ENCODE peak calls at places on chromosome 5, in six cellular contexts. One of them, this sample, is unnamed.

GRCh38 chr5:137252513-137252912 is 246.6 kb downstream of the SPOCK1 start:
- DNase-seq in NCI-H510A: no peak
- DNase-seq in IMR-90: peak; percentile 56
- DNase-seq in progenitor cell of endocrine pancreas: no peak
- DNase-seq in activated CD8-positive, alpha-beta memory T cell treated with anti-CD3 and anti-CD28 coated beads, Interleukin-2, amount 50 U/mL, for 48 hours: no peak
- DNase-seq in RCC 7860: no peak
- DNase-seq in this sample: no peak

GRCh38 chr5:61357745-61358144 is 25.7 kb downstream of the ZSWIM6 start:
- DNase-seq in NCI-H510A: no peak
- DNase-seq in IMR-90: no peak
- DNase-seq in progenitor cell of endocrine pancreas: no peak
- DNase-seq in activated CD8-positive, alpha-beta memory T cell treated with anti-CD3 and anti-CD28 coated beads, Interleukin-2, amount 50 U/mL, for 48 hours: no peak
- DNase-seq in RCC 7860: no peak
- DNase-seq in this sample: no peak

GRCh38 chr5:32326216-32326772 is 13.6 kb upstream of the MTMR12 start:
- DNase-seq in NCI-H510A: no peak
- DNase-seq in IMR-90: peak; percentile 68
- DNase-seq in progenitor cell of endocrine pancreas: no peak
- DNase-seq in activated CD8-positive, alpha-beta memory T cell treated with anti-CD3 and anti-CD28 coated beads, Interleukin-2, amount 50 U/mL, for 48 hours: no peak
- DNase-seq in RCC 7860: peak; percentile 70
- DNase-seq in this sample: no peak

GRCh38 chr5:38651806-38652205 is 95.4 kb upstream of the LIFR start:
- DNase-seq in NCI-H510A: no peak
- DNase-seq in IMR-90: no peak
- DNase-seq in progenitor cell of endocrine pancreas: no peak
- DNase-seq in activated CD8-positive, alpha-beta memory T cell treated with anti-CD3 and anti-CD28 coated beads, Interleukin-2, amount 50 U/mL, for 48 hours: no peak
- DNase-seq in RCC 7860: no peak
- DNase-seq in this sample: no peak

GRCh38 chr5:146533260-146533857 is 17.4 kb upstream of the GPR151 start:
- DNase-seq in NCI-H510A: peak; percentile 42
- DNase-seq in IMR-90: peak; percentile 50
- DNase-seq in progenitor cell of endocrine pancreas: peak; percentile 60
- DNase-seq in activated CD8-positive, alpha-beta memory T cell treated with anti-CD3 and anti-CD28 coated beads, Interleukin-2, amount 50 U/mL, for 48 hours: peak; percentile 85
- DNase-seq in RCC 7860: peak; percentile 49
- DNase-seq in this sample: no peak

GRCh38 chr5:35651002-35651756 is 33.5 kb downstream of the SPEF2 start:
- DNase-seq in NCI-H510A: no peak
- DNase-seq in IMR-90: peak; percentile 57
- DNase-seq in progenitor cell of endocrine pancreas: no peak
- DNase-seq in activated CD8-positive, alpha-beta memory T cell treated with anti-CD3 and anti-CD28 coated beads, Interleukin-2, amount 50 U/mL, for 48 hours: peak; percentile 59
- DNase-seq in RCC 7860: peak; percentile 37
- DNase-seq in this sample: no peak

GRCh38 chr5:163968651-163969050 is 463.2 kb downstream of the MAT2B start:
- DNase-seq in NCI-H510A: no peak
- DNase-seq in IMR-90: no peak
- DNase-seq in progenitor cell of endocrine pancreas: no peak
- DNase-seq in activated CD8-positive, alpha-beta memory T cell treated with anti-CD3 and anti-CD28 coated beads, Interleukin-2, amount 50 U/mL, for 48 hours: no peak
- DNase-seq in RCC 7860: no peak
- DNase-seq in this sample: no peak

GRCh38 chr5:55363861-55364260 is 56.1 kb downstream of the MTREX start:
- DNase-seq in NCI-H510A: no peak
- DNase-seq in IMR-90: peak; percentile 28
- DNase-seq in progenitor cell of endocrine pancreas: no peak
- DNase-seq in activated CD8-positive, alpha-beta memory T cell treated with anti-CD3 and anti-CD28 coated beads, Interleukin-2, amount 50 U/mL, for 48 hours: no peak
- DNase-seq in RCC 7860: no peak
- DNase-seq in this sample: no peak

GRCh38 chr5:107361945-107362344 is 308.8 kb downstream of the EFNA5 start:
- DNase-seq in NCI-H510A: no peak
- DNase-seq in IMR-90: peak; percentile 21
- DNase-seq in progenitor cell of endocrine pancreas: no peak
- DNase-seq in activated CD8-positive, alpha-beta memory T cell treated with anti-CD3 and anti-CD28 coated beads, Interleukin-2, amount 50 U/mL, for 48 hours: no peak
- DNase-seq in RCC 7860: no peak
- DNase-seq in this sample: no peak

GRCh38 chr5:19534751-19535150 is 453.2 kb downstream of the CDH18 start:
- DNase-seq in NCI-H510A: no peak
- DNase-seq in IMR-90: no peak
- DNase-seq in progenitor cell of endocrine pancreas: no peak
- DNase-seq in activated CD8-positive, alpha-beta memory T cell treated with anti-CD3 and anti-CD28 coated beads, Interleukin-2, amount 50 U/mL, for 48 hours: no peak
- DNase-seq in RCC 7860: no peak
- DNase-seq in this sample: no peak

GRCh38 chr5:135662104-135662503 is 83.3 kb upstream of the CXCL14 start:
- DNase-seq in NCI-H510A: no peak
- DNase-seq in IMR-90: no peak
- DNase-seq in progenitor cell of endocrine pancreas: no peak
- DNase-seq in activated CD8-positive, alpha-beta memory T cell treated with anti-CD3 and anti-CD28 coated beads, Interleukin-2, amount 50 U/mL, for 48 hours: no peak
- DNase-seq in RCC 7860: no peak
- DNase-seq in this sample: no peak

GRCh38 chr5:150491876-150492275 is 16.1 kb upstream of the NDST1 start:
- DNase-seq in NCI-H510A: no peak
- DNase-seq in IMR-90: no peak
- DNase-seq in progenitor cell of endocrine pancreas: no peak
- DNase-seq in activated CD8-positive, alpha-beta memory T cell treated with anti-CD3 and anti-CD28 coated beads, Interleukin-2, amount 50 U/mL, for 48 hours: no peak
- DNase-seq in RCC 7860: no peak
- DNase-seq in this sample: no peak

GRCh38 chr5:53291528-53291927 is 182.0 kb upstream of the MOCS2 start:
- DNase-seq in NCI-H510A: no peak
- DNase-seq in IMR-90: peak; percentile 41
- DNase-seq in progenitor cell of endocrine pancreas: no peak
- DNase-seq in activated CD8-positive, alpha-beta memory T cell treated with anti-CD3 and anti-CD28 coated beads, Interleukin-2, amount 50 U/mL, for 48 hours: no peak
- DNase-seq in RCC 7860: no peak
- DNase-seq in this sample: no peak

GRCh38 chr5:159332800-159333563 is 2.7 kb upstream of the IL12B start:
- DNase-seq in NCI-H510A: no peak
- DNase-seq in IMR-90: no peak
- DNase-seq in progenitor cell of endocrine pancreas: no peak
- DNase-seq in activated CD8-positive, alpha-beta memory T cell treated with anti-CD3 and anti-CD28 coated beads, Interleukin-2, amount 50 U/mL, for 48 hours: no peak
- DNase-seq in RCC 7860: no peak
- DNase-seq in this sample: no peak

GRCh38 chr5:176578391-176578808 is 29.3 kb downstream of the CDHR2 start:
- DNase-seq in NCI-H510A: peak; percentile 61
- DNase-seq in IMR-90: peak; percentile 38
- DNase-seq in progenitor cell of endocrine pancreas: peak; percentile 65
- DNase-seq in activated CD8-positive, alpha-beta memory T cell treated with anti-CD3 and anti-CD28 coated beads, Interleukin-2, amount 50 U/mL, for 48 hours: no peak
- DNase-seq in RCC 7860: peak; percentile 51
- DNase-seq in this sample: no peak

GRCh38 chr5:142145106-142145900 is 36.7 kb downstream of the NDFIP1 start:
- DNase-seq in NCI-H510A: no peak
- DNase-seq in IMR-90: peak; percentile 68
- DNase-seq in progenitor cell of endocrine pancreas: peak; percentile 24
- DNase-seq in activated CD8-positive, alpha-beta memory T cell treated with anti-CD3 and anti-CD28 coated beads, Interleukin-2, amount 50 U/mL, for 48 hours: no peak
- DNase-seq in RCC 7860: peak; percentile 45
- DNase-seq in this sample: no peak

GRCh38 chr5:1480806-1481205 is 35.6 kb upstream of the SLC6A3 start:
- DNase-seq in NCI-H510A: no peak
- DNase-seq in IMR-90: no peak
- DNase-seq in progenitor cell of endocrine pancreas: no peak
- DNase-seq in activated CD8-positive, alpha-beta memory T cell treated with anti-CD3 and anti-CD28 coated beads, Interleukin-2, amount 50 U/mL, for 48 hours: no peak
- DNase-seq in RCC 7860: no peak
- DNase-seq in this sample: no peak

GRCh38 chr5:61409568-61409967 is 77.5 kb downstream of the ZSWIM6 start:
- DNase-seq in NCI-H510A: no peak
- DNase-seq in IMR-90: peak; percentile 96
- DNase-seq in progenitor cell of endocrine pancreas: no peak
- DNase-seq in activated CD8-positive, alpha-beta memory T cell treated with anti-CD3 and anti-CD28 coated beads, Interleukin-2, amount 50 U/mL, for 48 hours: no peak
- DNase-seq in RCC 7860: peak; percentile 76
- DNase-seq in this sample: no peak

GRCh38 chr5:73733219-73733618 is 107.2 kb downstream of the ARHGEF28 start:
- DNase-seq in NCI-H510A: no peak
- DNase-seq in IMR-90: peak; percentile 72
- DNase-seq in progenitor cell of endocrine pancreas: no peak
- DNase-seq in activated CD8-positive, alpha-beta memory T cell treated with anti-CD3 and anti-CD28 coated beads, Interleukin-2, amount 50 U/mL, for 48 hours: no peak
- DNase-seq in RCC 7860: no peak
- DNase-seq in this sample: no peak

GRCh38 chr5:73318308-73318719 is 130.3 kb downstream of the FOXD1 start:
- DNase-seq in NCI-H510A: no peak
- DNase-seq in IMR-90: peak; percentile 77
- DNase-seq in progenitor cell of endocrine pancreas: no peak
- DNase-seq in activated CD8-positive, alpha-beta memory T cell treated with anti-CD3 and anti-CD28 coated beads, Interleukin-2, amount 50 U/mL, for 48 hours: no peak
- DNase-seq in RCC 7860: peak; percentile 54
- DNase-seq in this sample: no peak

GRCh38 chr5:176836811-176837706 is 26.7 kb downstream of the UNC5A start:
- DNase-seq in NCI-H510A: no peak
- DNase-seq in IMR-90: no peak
- DNase-seq in progenitor cell of endocrine pancreas: no peak
- DNase-seq in activated CD8-positive, alpha-beta memory T cell treated with anti-CD3 and anti-CD28 coated beads, Interleukin-2, amount 50 U/mL, for 48 hours: no peak
- DNase-seq in RCC 7860: no peak
- DNase-seq in this sample: no peak

GRCh38 chr5:102843997-102844396 is 88.9 kb downstream of the PAM start:
- DNase-seq in NCI-H510A: no peak
- DNase-seq in IMR-90: peak; percentile 79
- DNase-seq in progenitor cell of endocrine pancreas: no peak
- DNase-seq in activated CD8-positive, alpha-beta memory T cell treated with anti-CD3 and anti-CD28 coated beads, Interleukin-2, amount 50 U/mL, for 48 hours: no peak
- DNase-seq in RCC 7860: no peak
- DNase-seq in this sample: no peak

GRCh38 chr5:36530249-36530648 is 76.2 kb upstream of the SLC1A3 start:
- DNase-seq in NCI-H510A: no peak
- DNase-seq in IMR-90: no peak
- DNase-seq in progenitor cell of endocrine pancreas: no peak
- DNase-seq in activated CD8-positive, alpha-beta memory T cell treated with anti-CD3 and anti-CD28 coated beads, Interleukin-2, amount 50 U/mL, for 48 hours: no peak
- DNase-seq in RCC 7860: no peak
- DNase-seq in this sample: no peak

GRCh38 chr5:160787247-160787646 is 64.8 kb downstream of the ATP10B start:
- DNase-seq in NCI-H510A: no peak
- DNase-seq in IMR-90: no peak
- DNase-seq in progenitor cell of endocrine pancreas: no peak
- DNase-seq in activated CD8-positive, alpha-beta memory T cell treated with anti-CD3 and anti-CD28 coated beads, Interleukin-2, amount 50 U/mL, for 48 hours: no peak
- DNase-seq in RCC 7860: no peak
- DNase-seq in this sample: no peak

GRCh38 chr5:126508962-126509279 is 85.7 kb downstream of the GRAMD2B start:
- DNase-seq in NCI-H510A: no peak
- DNase-seq in IMR-90: no peak
- DNase-seq in progenitor cell of endocrine pancreas: no peak
- DNase-seq in activated CD8-positive, alpha-beta memory T cell treated with anti-CD3 and anti-CD28 coated beads, Interleukin-2, amount 50 U/mL, for 48 hours: no peak
- DNase-seq in RCC 7860: no peak
- DNase-seq in this sample: no peak

GRCh38 chr5:105163547-105163946 is 1601.0 kb upstream of the NUDT12 start:
- DNase-seq in NCI-H510A: no peak
- DNase-seq in IMR-90: no peak
- DNase-seq in progenitor cell of endocrine pancreas: no peak
- DNase-seq in activated CD8-positive, alpha-beta memory T cell treated with anti-CD3 and anti-CD28 coated beads, Interleukin-2, amount 50 U/mL, for 48 hours: no peak
- DNase-seq in RCC 7860: no peak
- DNase-seq in this sample: no peak

GRCh38 chr5:134525687-134526482 is 415 bp downstream of the JADE2 start:
- DNase-seq in NCI-H510A: peak; percentile 59
- DNase-seq in IMR-90: peak; percentile 83
- DNase-seq in progenitor cell of endocrine pancreas: peak; percentile 42
- DNase-seq in activated CD8-positive, alpha-beta memory T cell treated with anti-CD3 and anti-CD28 coated beads, Interleukin-2, amount 50 U/mL, for 48 hours: peak; percentile 83
- DNase-seq in RCC 7860: peak; percentile 56
- DNase-seq in this sample: no peak

GRCh38 chr5:105868038-105868775 is 1802.5 kb downstream of the EFNA5 start:
- DNase-seq in NCI-H510A: no peak
- DNase-seq in IMR-90: no peak
- DNase-seq in progenitor cell of endocrine pancreas: no peak
- DNase-seq in activated CD8-positive, alpha-beta memory T cell treated with anti-CD3 and anti-CD28 coated beads, Interleukin-2, amount 50 U/mL, for 48 hours: no peak
- DNase-seq in RCC 7860: no peak
- DNase-seq in this sample: no peak

GRCh38 chr5:56152437-56152836 is 80.7 kb downstream of the ANKRD55 start:
- DNase-seq in NCI-H510A: no peak
- DNase-seq in IMR-90: no peak
- DNase-seq in progenitor cell of endocrine pancreas: no peak
- DNase-seq in activated CD8-positive, alpha-beta memory T cell treated with anti-CD3 and anti-CD28 coated beads, Interleukin-2, amount 50 U/mL, for 48 hours: no peak
- DNase-seq in RCC 7860: no peak
- DNase-seq in this sample: no peak

GRCh38 chr5:68187268-68188055 is 28.1 kb upstream of the PIK3R1 start:
- DNase-seq in NCI-H510A: peak; percentile 30
- DNase-seq in IMR-90: peak; percentile 22
- DNase-seq in progenitor cell of endocrine pancreas: peak; percentile 12
- DNase-seq in activated CD8-positive, alpha-beta memory T cell treated with anti-CD3 and anti-CD28 coated beads, Interleukin-2, amount 50 U/mL, for 48 hours: no peak
- DNase-seq in RCC 7860: no peak
- DNase-seq in this sample: no peak

GRCh38 chr5:79736528-79737514 is 47.2 kb downstream of the CMYA5 start:
- DNase-seq in NCI-H510A: no peak
- DNase-seq in IMR-90: no peak
- DNase-seq in progenitor cell of endocrine pancreas: no peak
- DNase-seq in activated CD8-positive, alpha-beta memory T cell treated with anti-CD3 and anti-CD28 coated beads, Interleukin-2, amount 50 U/mL, for 48 hours: no peak
- DNase-seq in RCC 7860: no peak
- DNase-seq in this sample: no peak

GRCh38 chr5:139394123-139394653 is 716 bp downstream of the PROB1 start:
- DNase-seq in NCI-H510A: no peak
- DNase-seq in IMR-90: no peak
- DNase-seq in progenitor cell of endocrine pancreas: peak; percentile 68
- DNase-seq in activated CD8-positive, alpha-beta memory T cell treated with anti-CD3 and anti-CD28 coated beads, Interleukin-2, amount 50 U/mL, for 48 hours: no peak
- DNase-seq in RCC 7860: no peak
- DNase-seq in this sample: no peak

GRCh38 chr5:141649056-141649688 is 2.0 kb downstream of the FCHSD1 start:
- DNase-seq in NCI-H510A: no peak
- DNase-seq in IMR-90: no peak
- DNase-seq in progenitor cell of endocrine pancreas: no peak
- DNase-seq in activated CD8-positive, alpha-beta memory T cell treated with anti-CD3 and anti-CD28 coated beads, Interleukin-2, amount 50 U/mL, for 48 hours: no peak
- DNase-seq in RCC 7860: no peak
- DNase-seq in this sample: peak; percentile 85

GRCh38 chr5:149211566-149211965 is 60.1 kb upstream of the AFAP1L1 start:
- DNase-seq in NCI-H510A: no peak
- DNase-seq in IMR-90: peak; percentile 73
- DNase-seq in progenitor cell of endocrine pancreas: no peak
- DNase-seq in activated CD8-positive, alpha-beta memory T cell treated with anti-CD3 and anti-CD28 coated beads, Interleukin-2, amount 50 U/mL, for 48 hours: no peak
- DNase-seq in RCC 7860: no peak
- DNase-seq in this sample: no peak

GRCh38 chr5:122736086-122736485 is 38.8 kb upstream of the SNX2 start:
- DNase-seq in NCI-H510A: no peak
- DNase-seq in IMR-90: no peak
- DNase-seq in progenitor cell of endocrine pancreas: no peak
- DNase-seq in activated CD8-positive, alpha-beta memory T cell treated with anti-CD3 and anti-CD28 coated beads, Interleukin-2, amount 50 U/mL, for 48 hours: no peak
- DNase-seq in RCC 7860: no peak
- DNase-seq in this sample: no peak

GRCh38 chr5:181054871-181055494 is 14.9 kb downstream of the BTNL9 start:
- DNase-seq in NCI-H510A: no peak
- DNase-seq in IMR-90: no peak
- DNase-seq in progenitor cell of endocrine pancreas: no peak
- DNase-seq in activated CD8-positive, alpha-beta memory T cell treated with anti-CD3 and anti-CD28 coated beads, Interleukin-2, amount 50 U/mL, for 48 hours: no peak
- DNase-seq in RCC 7860: no peak
- DNase-seq in this sample: no peak

GRCh38 chr5:35246928-35247644 is 16.8 kb upstream of the PRLR start:
- DNase-seq in NCI-H510A: no peak
- DNase-seq in IMR-90: no peak
- DNase-seq in progenitor cell of endocrine pancreas: no peak
- DNase-seq in activated CD8-positive, alpha-beta memory T cell treated with anti-CD3 and anti-CD28 coated beads, Interleukin-2, amount 50 U/mL, for 48 hours: no peak
- DNase-seq in RCC 7860: no peak
- DNase-seq in this sample: no peak

GRCh38 chr5:142906863-142907671 is 136.9 kb downstream of the ARHGAP26 start:
- DNase-seq in NCI-H510A: no peak
- DNase-seq in IMR-90: peak; percentile 96
- DNase-seq in progenitor cell of endocrine pancreas: no peak
- DNase-seq in activated CD8-positive, alpha-beta memory T cell treated with anti-CD3 and anti-CD28 coated beads, Interleukin-2, amount 50 U/mL, for 48 hours: no peak
- DNase-seq in RCC 7860: no peak
- DNase-seq in this sample: no peak

This sample was measured in mesenteric fat pad.